ENCODE peak calls at places on chromosomes 6 and 20, in ten cellular contexts. T, V, X, S, H, P, N, I, C and B are unnamed samples.

GRCh38 chr6:146542881-146543210 is 787 bp upstream of the RAB32 start:
- DNase-seq in S (no peak), C (no peak), X (no peak), V (peak), N (no peak), I (no peak), T (no peak), H (no peak), P (no peak), B (no peak)

GRCh38 chr6:89082439-89082838 is 1.9 kb downstream of the PNRC1 start:
- DNase-seq in T (no peak), N (no peak), X (no peak), C (peak), V (peak), H (peak), S (no peak), I (no peak), P (no peak), B (no peak)

GRCh38 chr6:17278289-17279061 is 2.7 kb upstream of the RBM24 start:
- DNase-seq in I (no peak), N (no peak), V (peak), S (no peak), P (no peak), H (no peak), T (no peak), X (no peak), C (peak), B (no peak)

GRCh38 chr6:165729307-165729936 is 66.4 kb upstream of the PDE10A start:
- DNase-seq in T (peak), V (peak), I (no peak), P (peak), N (peak), X (no peak), C (peak), S (no peak), H (peak), B (no peak)

GRCh38 chr20:13677241-13677640 is 38.5 kb upstream of the TASP1 start:
- DNase-seq in V (no peak), T (no peak), S (no peak), H (no peak), C (no peak), X (no peak), P (no peak), N (no peak), I (no peak), B (no peak)

GRCh38 chr6:33661118-33661838 is 40.2 kb downstream of the ITPR3 start:
- DNase-seq in V (no peak), C (no peak), S (no peak), P (no peak), T (no peak), X (no peak), N (no peak), H (no peak), I (no peak), B (no peak)

GRCh38 chr20:44618318-44618731 is 33.2 kb downstream of the ADA start:
- DNase-seq in C (no peak), P (no peak), T (no peak), N (peak), V (no peak), S (no peak), H (peak), X (peak), I (no peak), B (no peak)

GRCh38 chr6:56772737-56773184 is 130.1 kb upstream of the DST start:
- DNase-seq in T (no peak), I (peak), C (peak), H (no peak), P (no peak), N (no peak), V (peak), S (no peak), X (no peak), B (peak)

GRCh38 chr6:81120280-81120679 is 632.2 kb downstream of the TENT5A start:
- DNase-seq in I (no peak), V (no peak), C (no peak), P (no peak), T (no peak), H (no peak), S (no peak), N (no peak), X (no peak), B (no peak)

GRCh38 chr6:158654498-158654897 is 4.6 kb downstream of the SYTL3 start:
- DNase-seq in C (peak), S (no peak), V (peak), I (peak), P (peak), N (peak), T (peak), X (no peak), H (no peak), B (peak)

GRCh38 chr6:132210886-132211563 is 190.2 kb downstream of the MOXD1 start:
- DNase-seq in S (no peak), P (no peak), V (no peak), C (no peak), X (no peak), H (no peak), N (no peak), T (no peak), I (no peak), B (no peak)

GRCh38 chr6:124885171-124885570 is 77.1 kb upstream of the RNF217 start:
- DNase-seq in S (no peak), N (no peak), C (no peak), T (no peak), P (no peak), I (no peak), H (no peak), V (peak), X (no peak), B (no peak)

GRCh38 chr6:11848852-11849731 is 70.5 kb upstream of the ADTRP start:
- DNase-seq in P (peak), N (no peak), T (peak), X (no peak), V (peak), S (no peak), C (peak), I (no peak), H (no peak), B (no peak)

GRCh38 chr6:43096451-43097097 is 20.5 kb downstream of the PTK7 start:
- DNase-seq in I (no peak), N (peak), S (no peak), T (no peak), H (no peak), C (peak), X (no peak), P (no peak), V (peak), B (no peak)

GRCh38 chr20:14687317-14687716 is 349.9 kb upstream of the FLRT3 start:
- DNase-seq in X (no peak), H (no peak), C (peak), I (no peak), S (no peak), P (no peak), V (no peak), T (no peak), N (no peak), B (no peak)

GRCh38 chr6:3355011-3355357 is 96.2 kb downstream of the PSMG4 start:
- DNase-seq in V (no peak), S (no peak), I (no peak), T (no peak), X (no peak), H (no peak), P (no peak), N (no peak), C (no peak), B (no peak)

GRCh38 chr6:90502866-90503407 is 83.9 kb downstream of the MAP3K7 start:
- DNase-seq in T (no peak), N (no peak), I (no peak), P (no peak), X (no peak), C (peak), H (no peak), S (no peak), V (peak), B (no peak)

GRCh38 chr20:25247666-25248500 is at the start of gene PYGB:
- DNase-seq in S (peak), V (peak), X (peak), H (peak), N (peak), I (peak), P (peak), T (peak), C (peak), B (peak)

GRCh38 chr6:14046476-14047068 is 71.0 kb upstream of the CD83 start:
- DNase-seq in C (peak), H (peak), S (peak), P (peak), T (peak), I (no peak), N (peak), V (peak), X (peak), B (no peak)

GRCh38 chr6:66128676-66129075 is 421.6 kb upstream of the EYS start:
- DNase-seq in P (no peak), H (no peak), N (no peak), X (no peak), I (no peak), C (no peak), V (no peak), T (no peak), S (no peak), B (no peak)

GRCh38 chr20:38610521-38610920 is 8.9 kb downstream of the ARHGAP40 start:
- DNase-seq in N (no peak), S (no peak), T (no peak), P (no peak), I (no peak), V (peak), C (peak), X (no peak), H (no peak), B (no peak)

GRCh38 chr6:156955494-156956183 is 178.5 kb downstream of the ARID1B start:
- DNase-seq in S (no peak), I (no peak), N (peak), X (no peak), P (no peak), V (peak), H (no peak), T (no peak), C (no peak), B (no peak)